ENCODE peak calls at places on chromosome 17, in five cellular contexts. One of them, this sample, is unnamed.

GRCh38 chr17:17204041-17204591 is 2.0 kb downstream of the PLD6 start:
- DNase-seq in cardiac muscle cell: no peak
- DNase-seq in tibial nerve: no peak
- DNase-seq in PC-3: no peak
- DNase-seq in prostate gland: no peak
- DNase-seq in this sample: no peak

GRCh38 chr17:80245566-80246265 is 14.9 kb upstream of the RNF213 start:
- DNase-seq in cardiac muscle cell: no peak
- DNase-seq in tibial nerve: no peak
- DNase-seq in PC-3: no peak
- DNase-seq in prostate gland: no peak
- DNase-seq in this sample: no peak

GRCh38 chr17:9272506-9272905 is 251.2 kb downstream of the NTN1 start:
- DNase-seq in cardiac muscle cell: peak; percentile 16
- DNase-seq in tibial nerve: no peak
- DNase-seq in PC-3: no peak
- DNase-seq in prostate gland: no peak
- DNase-seq in this sample: no peak

GRCh38 chr17:17111401-17112393 is 69.4 kb downstream of the MPRIP start:
- DNase-seq in cardiac muscle cell: no peak
- DNase-seq in tibial nerve: no peak
- DNase-seq in PC-3: no peak
- DNase-seq in prostate gland: no peak
- DNase-seq in this sample: no peak

GRCh38 chr17:33084755-33085154 is 93.1 kb downstream of the SPACA3 start:
- DNase-seq in cardiac muscle cell: no peak
- DNase-seq in tibial nerve: no peak
- DNase-seq in PC-3: no peak
- DNase-seq in prostate gland: no peak
- DNase-seq in this sample: no peak

GRCh38 chr17:40501499-40501911 is at the start of gene TNS4:
- DNase-seq in cardiac muscle cell: no peak
- DNase-seq in tibial nerve: no peak
- DNase-seq in PC-3: peak; percentile 81
- DNase-seq in prostate gland: peak; percentile 91
- DNase-seq in this sample: no peak

GRCh38 chr17:79276824-79277223 is 202.2 kb downstream of the ENGASE start:
- DNase-seq in cardiac muscle cell: no peak
- DNase-seq in tibial nerve: no peak
- DNase-seq in PC-3: no peak
- DNase-seq in prostate gland: no peak
- DNase-seq in this sample: peak; percentile 89

GRCh38 chr17:36072431-36073121 is 8.5 kb downstream of the CCL18 start:
- DNase-seq in cardiac muscle cell: peak; percentile 63
- DNase-seq in tibial nerve: peak; percentile 57
- DNase-seq in PC-3: peak; percentile 30
- DNase-seq in prostate gland: peak; percentile 10
- DNase-seq in this sample: no peak

GRCh38 chr17:69669441-69670178 is 255.1 kb downstream of the MAP2K6 start:
- DNase-seq in cardiac muscle cell: no peak
- DNase-seq in tibial nerve: no peak
- DNase-seq in PC-3: peak; percentile 9
- DNase-seq in prostate gland: peak; percentile 4
- DNase-seq in this sample: no peak

GRCh38 chr17:82235775-82236141 is 6.9 kb downstream of the SLC16A3 start:
- DNase-seq in cardiac muscle cell: no peak
- DNase-seq in tibial nerve: no peak
- DNase-seq in PC-3: no peak
- DNase-seq in prostate gland: no peak
- DNase-seq in this sample: no peak

GRCh38 chr17:79537686-79538085 is 73.2 kb downstream of the RBFOX3 start:
- DNase-seq in cardiac muscle cell: no peak
- DNase-seq in tibial nerve: no peak
- DNase-seq in PC-3: no peak
- DNase-seq in prostate gland: no peak
- DNase-seq in this sample: no peak

GRCh38 chr17:34358631-34359030 is 2.4 kb downstream of the CCL13 start:
- DNase-seq in cardiac muscle cell: no peak
- DNase-seq in tibial nerve: no peak
- DNase-seq in PC-3: no peak
- DNase-seq in prostate gland: no peak
- DNase-seq in this sample: no peak

GRCh38 chr17:6528557-6528956 is 27.8 kb downstream of the PITPNM3 start:
- DNase-seq in cardiac muscle cell: no peak
- DNase-seq in tibial nerve: no peak
- DNase-seq in PC-3: no peak
- DNase-seq in prostate gland: no peak
- DNase-seq in this sample: no peak

GRCh38 chr17:75830168-75831031 is 13.8 kb downstream of the UNC13D start:
- DNase-seq in cardiac muscle cell: no peak
- DNase-seq in tibial nerve: no peak
- DNase-seq in PC-3: peak; percentile 19
- DNase-seq in prostate gland: no peak
- DNase-seq in this sample: peak; percentile 72

GRCh38 chr17:77391668-77392375 is 251.1 kb downstream of the SEC14L1 start:
- DNase-seq in cardiac muscle cell: peak; percentile 90
- DNase-seq in tibial nerve: peak; percentile 81
- DNase-seq in PC-3: peak; percentile 88
- DNase-seq in prostate gland: no peak
- DNase-seq in this sample: no peak

GRCh38 chr17:46792071-46792470 is 26.4 kb downstream of the WNT3 start:
- DNase-seq in cardiac muscle cell: no peak
- DNase-seq in tibial nerve: no peak
- DNase-seq in PC-3: no peak
- DNase-seq in prostate gland: no peak
- DNase-seq in this sample: no peak

GRCh38 chr17:76383645-76384221 is 676 bp upstream of the SPHK1 start:
- DNase-seq in cardiac muscle cell: peak; percentile 65
- DNase-seq in tibial nerve: peak; percentile 24
- DNase-seq in PC-3: peak; percentile 37
- DNase-seq in prostate gland: peak; percentile 27
- DNase-seq in this sample: peak; percentile 85

GRCh38 chr17:12282056-12282455 is 261.4 kb downstream of the MAP2K4 start:
- DNase-seq in cardiac muscle cell: no peak
- DNase-seq in tibial nerve: no peak
- DNase-seq in PC-3: peak; percentile 7
- DNase-seq in prostate gland: no peak
- DNase-seq in this sample: no peak

GRCh38 chr17:27530791-27531391 is 74.6 kb downstream of the KSR1 start:
- DNase-seq in cardiac muscle cell: peak; percentile 72
- DNase-seq in tibial nerve: no peak
- DNase-seq in PC-3: no peak
- DNase-seq in prostate gland: no peak
- DNase-seq in this sample: no peak

GRCh38 chr17:10022416-10022815 is 117.3 kb upstream of the RCVRN start:
- DNase-seq in cardiac muscle cell: no peak
- DNase-seq in tibial nerve: no peak
- DNase-seq in PC-3: no peak
- DNase-seq in prostate gland: no peak
- DNase-seq in this sample: no peak

GRCh38 chr17:8946476-8946875 is 19.0 kb downstream of the PIK3R5 start:
- DNase-seq in cardiac muscle cell: peak; percentile 8
- DNase-seq in tibial nerve: no peak
- DNase-seq in PC-3: no peak
- DNase-seq in prostate gland: no peak
- DNase-seq in this sample: no peak

GRCh38 chr17:7838291-7839075 is 4.5 kb downstream of the KDM6B start:
- DNase-seq in cardiac muscle cell: peak; percentile 89
- DNase-seq in tibial nerve: no peak
- DNase-seq in PC-3: no peak
- DNase-seq in prostate gland: no peak
- DNase-seq in this sample: no peak

GRCh38 chr17:75511610-75512575 is 3.4 kb downstream of the CASKIN2 start:
- DNase-seq in cardiac muscle cell: peak; percentile 30
- DNase-seq in tibial nerve: no peak
- DNase-seq in PC-3: no peak
- DNase-seq in prostate gland: no peak
- DNase-seq in this sample: peak; percentile 73

GRCh38 chr17:39740357-39741111 is 2.8 kb downstream of the GRB7 start:
- DNase-seq in cardiac muscle cell: peak; percentile 63
- DNase-seq in tibial nerve: no peak
- DNase-seq in PC-3: peak; percentile 82
- DNase-seq in prostate gland: peak; percentile 62
- DNase-seq in this sample: no peak

GRCh38 chr17:75459590-75460267 is 3.3 kb downstream of the TMEM94 start:
- DNase-seq in cardiac muscle cell: no peak
- DNase-seq in tibial nerve: no peak
- DNase-seq in PC-3: peak; percentile 85
- DNase-seq in prostate gland: no peak
- DNase-seq in this sample: no peak

GRCh38 chr17:77409282-77410161 is 268.8 kb downstream of the SEC14L1 start:
- DNase-seq in cardiac muscle cell: peak; percentile 70
- DNase-seq in tibial nerve: no peak
- DNase-seq in PC-3: no peak
- DNase-seq in prostate gland: peak; percentile 70
- DNase-seq in this sample: no peak

DNA sequence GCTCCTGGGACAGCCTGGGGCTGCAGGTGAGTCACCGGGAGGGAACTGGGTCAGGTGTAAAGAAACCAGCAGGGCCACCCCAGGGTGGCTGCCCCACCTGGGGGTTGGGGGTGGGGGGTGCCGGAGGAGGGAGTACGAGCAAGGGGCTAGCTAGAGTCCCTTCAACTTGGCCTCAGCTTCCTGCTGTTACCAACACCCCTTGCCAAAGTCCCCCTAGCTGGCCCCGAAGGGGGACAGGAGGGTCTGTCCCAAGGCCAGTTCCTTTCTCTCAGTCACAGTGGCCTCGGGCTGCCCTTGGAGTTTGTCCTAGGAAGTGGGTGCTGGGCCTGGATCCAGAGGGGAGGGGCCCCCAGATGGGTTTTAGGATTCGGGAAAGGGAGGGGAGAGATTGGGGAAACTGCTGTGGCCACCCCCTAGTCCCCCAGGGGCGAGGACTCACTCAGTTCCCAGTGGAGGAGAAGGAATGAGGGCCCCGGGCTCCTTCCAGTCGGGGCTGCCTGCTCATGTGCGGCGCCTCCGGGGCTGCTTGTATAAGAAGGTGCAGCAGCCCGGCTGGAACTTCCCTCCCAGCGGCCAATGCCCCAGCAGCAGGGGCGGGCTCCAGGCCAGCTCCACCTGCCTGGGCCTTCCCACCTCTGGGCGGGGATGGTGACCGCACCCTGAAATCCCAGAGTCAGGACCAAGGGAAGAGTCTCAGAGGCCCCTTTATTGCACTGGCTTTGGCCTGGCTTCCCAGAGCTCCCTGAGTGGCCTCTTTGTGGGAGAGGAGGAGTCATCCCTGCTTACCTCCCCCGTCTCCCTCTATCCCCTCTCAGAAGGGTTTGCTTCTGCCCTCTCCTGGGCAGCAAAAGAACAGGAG is 7.3 kb downstream of the ARHGAP27 start:
- DNase-seq in cardiac muscle cell: peak; percentile 73
- DNase-seq in tibial nerve: no peak
- DNase-seq in PC-3: peak; percentile 99
- DNase-seq in prostate gland: peak; percentile 90
- DNase-seq in this sample: peak; percentile 84
- TF ChIP-seq CTCF in cardiac muscle cell: peak; percentile 55
- TF ChIP-seq CTCF in tibial nerve: no peak
- TF ChIP-seq CTCF in PC-3: peak; percentile 87
- TF ChIP-seq CTCF in prostate gland: peak; percentile 46
- TF ChIP-seq CTCF in this sample: peak; percentile 25

DNA sequence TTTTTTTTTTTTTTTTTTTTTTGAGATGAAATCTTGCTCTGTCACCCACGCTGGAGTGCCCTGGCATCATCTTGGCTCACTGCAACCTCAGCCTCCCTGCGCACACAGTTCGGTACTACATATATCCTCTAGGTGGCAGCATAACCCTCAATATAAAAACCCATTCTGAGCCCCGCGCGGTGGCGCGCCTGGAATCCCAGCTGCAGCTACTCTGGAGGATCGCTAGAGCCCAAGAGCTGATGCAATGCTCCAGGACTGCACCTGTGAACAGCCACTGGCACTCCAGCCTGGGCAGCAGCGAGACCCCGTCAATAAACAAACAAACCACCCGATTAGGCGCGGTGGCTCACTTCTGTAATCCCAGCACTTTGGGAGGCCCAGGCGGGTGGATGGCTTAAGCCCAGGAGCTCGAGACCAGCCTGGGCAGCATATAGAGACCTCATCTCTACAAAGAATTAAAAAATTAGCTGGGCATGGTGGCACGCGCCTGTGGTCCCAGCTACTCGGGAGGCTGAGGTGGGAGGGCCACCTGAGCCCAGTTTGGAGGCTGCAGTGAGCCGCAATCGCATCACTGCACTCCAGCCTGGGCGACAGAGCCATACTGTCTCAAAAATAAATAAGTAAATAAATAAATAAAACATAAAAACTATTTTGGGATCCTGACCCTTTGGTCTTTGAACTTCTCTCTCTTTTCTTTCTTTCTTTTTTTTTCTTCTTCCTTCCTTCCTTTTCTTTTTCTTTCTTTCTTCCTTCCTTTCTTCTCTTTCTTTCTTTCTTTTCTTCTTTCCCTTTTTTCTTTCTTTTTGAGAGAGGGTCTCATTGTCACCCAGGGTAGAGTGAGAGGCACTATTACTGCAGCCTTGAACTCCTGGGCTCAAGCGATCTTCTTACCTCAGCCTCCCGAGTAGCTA is 15.4 kb upstream of the AKAP10 start:
- DNase-seq in cardiac muscle cell: peak; percentile 90
- DNase-seq in tibial nerve: peak; percentile 89
- DNase-seq in PC-3: peak; percentile 97
- DNase-seq in prostate gland: peak; percentile 87
- DNase-seq in this sample: peak; percentile 92
- H3K4me3 ChIP-seq in cardiac muscle cell: no peak overlapping the region
- H3K4me3 ChIP-seq in tibial nerve: no peak overlapping the region
- H3K4me3 ChIP-seq in PC-3: peak overlapping the region; percentile 65
- H3K4me3 ChIP-seq in prostate gland: no peak overlapping the region
- H3K4me3 ChIP-seq in this sample: no peak overlapping the region

GRCh38 chr17:11244781-11245180 is 3.8 kb downstream of the SHISA6 start:
- DNase-seq in cardiac muscle cell: no peak
- DNase-seq in tibial nerve: no peak
- DNase-seq in PC-3: no peak
- DNase-seq in prostate gland: no peak
- DNase-seq in this sample: no peak
- H3K9me3 ChIP-seq in cardiac muscle cell: no peaks in the 10 kb centered on the region
- H3K9me3 ChIP-seq in tibial nerve: no peaks in the 10 kb centered on the region
- H3K9me3 ChIP-seq in PC-3: no peaks in the 10 kb centered on the region
- H3K9me3 ChIP-seq in prostate gland: no peaks in the 10 kb centered on the region
- H3K9me3 ChIP-seq in this sample: no peaks in the 10 kb centered on the region

DNA sequence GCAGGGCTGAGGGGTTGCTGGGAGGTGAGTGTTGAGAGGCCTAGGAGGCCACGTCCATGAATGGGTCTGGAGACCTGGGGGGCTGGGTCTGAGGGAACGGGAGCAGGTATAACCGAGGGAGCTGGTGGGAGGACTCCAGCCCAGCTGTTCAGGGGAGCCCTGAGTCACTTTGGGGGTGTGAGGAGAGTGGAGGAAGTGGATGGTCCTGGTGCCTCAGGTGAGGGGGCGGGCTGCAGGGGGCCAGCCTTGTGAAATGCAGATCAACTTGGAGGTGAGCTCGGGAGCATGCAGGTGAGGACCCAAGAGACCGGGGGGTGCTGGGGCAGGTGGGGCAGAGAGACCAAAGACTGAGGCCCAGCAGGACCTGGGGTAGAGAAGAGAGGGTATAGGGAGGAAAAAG is 79.6 kb downstream of the KCNJ12 start:
- DNase-seq in cardiac muscle cell: no peak
- DNase-seq in tibial nerve: no peak
- DNase-seq in PC-3: no peak
- DNase-seq in prostate gland: no peak
- DNase-seq in this sample: no peak
- TF ChIP-seq CTCF in cardiac muscle cell: no peak
- TF ChIP-seq CTCF in tibial nerve: no peak
- TF ChIP-seq CTCF in PC-3: no peak
- TF ChIP-seq CTCF in prostate gland: no peak
- TF ChIP-seq CTCF in this sample: no peak